ENCODE peak calls at places on chromosomes 3 and 15, in six cellular contexts. J is uterus, S is lower leg skin, L is A549, H is transverse colon, V is body of pancreas. O is an unnamed sample.

GRCh38 chr3:43224405-43225073 is 61.8 kb upstream of the SNRK start:
- DNase-seq in H (no peak), L (no peak), S (no peak), J (no peak), V (no peak), O (no peak)

GRCh38 chr3:143203848-143204247 is 84.3 kb downstream of the CHST2 start:
- DNase-seq in S (no peak), H (no peak), V (no peak), J (no peak), L (no peak), O (no peak)

GRCh38 chr3:90007786-90008499 is 900.5 kb downstream of the EPHA3 start:
- DNase-seq in H (no peak), V (no peak), J (no peak), S (no peak), L (no peak), O (no peak)

GRCh38 chr3:119783883-119784282 is 2.0 kb downstream of the NR1I2 start:
- DNase-seq in L (no peak), V (no peak), H (no peak), J (no peak), S (no peak), O (no peak)

GRCh38 chr3:138862531-138862923 is 27.8 kb upstream of the PIK3CB start:
- DNase-seq in J (no peak), L (peak), V (peak), S (no peak), H (peak), O (no peak)

GRCh38 chr3:96833301-96833700 is 18.9 kb downstream of the EPHA6 start:
- DNase-seq in V (no peak), J (no peak), H (no peak), S (no peak), L (no peak), O (no peak)

GRCh38 chr3:153649286-153649839 is 471.8 kb upstream of the ARHGEF26 start:
- DNase-seq in S (no peak), L (no peak), J (no peak), V (no peak), H (no peak), O (no peak)

GRCh38 chr3:100402150-100402706 is 889 bp downstream of the LNP1 start:
- DNase-seq in J (no peak), H (no peak), L (peak), V (no peak), S (no peak), O (no peak)

GRCh38 chr3:71393093-71393492 is 190.4 kb downstream of the FOXP1 start:
- DNase-seq in S (no peak), L (no peak), J (no peak), V (no peak), H (no peak), O (no peak)

GRCh38 chr3:14775011-14775410 is 43.8 kb upstream of the FGD5 start:
- DNase-seq in J (no peak), H (no peak), L (no peak), V (no peak), S (no peak), O (no peak)

GRCh38 chr3:184757010-184757651 is 45.3 kb upstream of the MAGEF1 start:
- DNase-seq in J (peak), S (peak), L (no peak), H (peak), V (peak), O (no peak)

GRCh38 chr3:16504242-16504641 is 9.3 kb downstream of the RFTN1 start:
- DNase-seq in V (no peak), H (no peak), J (no peak), S (no peak), L (no peak), O (no peak)

GRCh38 chr3:16502347-16502908 is 11.1 kb downstream of the RFTN1 start:
- DNase-seq in L (no peak), V (no peak), H (no peak), J (no peak), S (no peak), O (no peak)

GRCh38 chr3:16500911-16501310 is 12.6 kb downstream of the RFTN1 start:
- DNase-seq in L (no peak), H (no peak), J (no peak), V (no peak), S (no peak), O (no peak)

GRCh38 chr3:16504692-16505091 is 8.8 kb downstream of the RFTN1 start:
- DNase-seq in H (no peak), S (no peak), V (no peak), L (no peak), J (no peak), O (no peak)

DNA sequence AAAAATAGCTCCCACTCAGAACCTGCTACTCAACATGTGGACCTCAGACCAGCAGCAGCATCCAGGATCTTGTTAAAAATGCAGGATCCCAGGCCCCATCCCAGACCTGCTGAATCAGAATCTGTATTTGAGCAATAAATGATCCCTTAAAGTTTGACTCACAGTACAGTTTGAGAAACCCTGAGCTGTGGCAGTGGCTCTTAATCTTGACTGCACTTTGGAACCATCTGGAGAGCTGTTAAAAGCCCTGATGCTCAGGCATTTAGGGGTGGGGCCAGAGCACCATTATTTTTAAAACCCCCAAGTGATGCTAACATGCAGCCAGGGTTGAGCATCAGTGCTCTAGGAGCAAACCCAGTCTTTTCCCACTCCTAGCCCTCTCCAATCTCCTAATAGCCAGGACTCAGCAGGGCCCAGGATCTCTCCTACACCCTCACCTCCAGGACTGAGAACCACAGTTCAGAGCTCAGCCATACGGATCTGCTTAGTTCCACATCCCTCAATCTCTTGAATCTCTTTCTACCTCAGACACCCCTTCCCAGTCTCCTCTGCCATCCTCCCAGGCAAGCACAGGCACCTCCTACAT is 10.2 kb downstream of the RFTN1 start:
- DNase-seq in L (no peak), J (no peak), H (no peak), S (no peak), V (no peak), O (no peak)
- TF ChIP-seq POLR2A in L (no peak), J (no peak), H (no peak), S (no peak), V (no peak), O (no peak)

DNA sequence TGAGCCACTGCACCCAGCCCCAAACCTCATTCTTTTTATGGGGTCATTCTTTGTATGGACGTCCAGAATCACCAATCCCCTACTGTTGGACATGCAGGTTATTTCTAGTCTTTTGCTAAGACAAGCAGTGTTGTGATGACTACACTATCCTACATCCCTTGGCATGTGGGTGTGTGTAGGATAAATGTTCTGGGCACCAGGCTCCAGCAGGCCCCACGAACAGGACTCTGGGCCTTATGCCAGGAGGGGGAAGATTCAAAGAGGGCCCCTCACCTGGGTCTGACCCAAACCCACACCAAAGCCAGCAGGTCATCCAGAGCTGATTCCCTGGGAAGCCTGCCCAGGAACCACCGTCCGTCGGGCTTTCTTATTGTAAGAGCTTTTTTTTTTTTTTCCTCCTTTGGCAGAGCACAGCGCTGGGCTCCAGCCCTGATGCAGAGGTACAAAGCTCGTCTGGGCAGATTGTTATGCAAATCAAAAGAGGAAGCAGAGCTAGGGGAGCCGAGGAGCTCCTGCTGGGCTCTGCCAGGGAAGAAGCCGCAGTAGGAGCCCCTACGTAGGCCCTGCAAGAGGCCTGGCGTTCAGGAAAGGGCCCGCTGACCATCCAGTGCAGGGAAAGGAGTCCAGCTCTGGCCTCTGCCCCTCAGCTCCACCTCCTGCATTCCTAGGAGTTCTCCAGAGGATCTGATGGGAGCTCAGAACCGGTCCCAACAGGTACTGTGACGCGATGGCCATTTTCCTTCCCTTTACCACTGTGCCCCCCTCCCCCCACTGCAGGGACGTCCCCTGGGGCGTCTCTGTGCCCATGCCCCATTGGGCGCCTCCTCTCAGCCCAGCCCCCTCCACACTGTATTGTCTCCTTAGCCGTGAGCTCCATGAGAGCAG is 29.0 kb upstream of the FURIN start:
- DNase-seq in L (no peak), V (peak), H (peak), S (no peak), J (no peak), O (no peak)
- TF ChIP-seq POLR2A in L (no peak), V (no peak), H (peak), S (no peak), J (no peak), O (no peak)

DNA sequence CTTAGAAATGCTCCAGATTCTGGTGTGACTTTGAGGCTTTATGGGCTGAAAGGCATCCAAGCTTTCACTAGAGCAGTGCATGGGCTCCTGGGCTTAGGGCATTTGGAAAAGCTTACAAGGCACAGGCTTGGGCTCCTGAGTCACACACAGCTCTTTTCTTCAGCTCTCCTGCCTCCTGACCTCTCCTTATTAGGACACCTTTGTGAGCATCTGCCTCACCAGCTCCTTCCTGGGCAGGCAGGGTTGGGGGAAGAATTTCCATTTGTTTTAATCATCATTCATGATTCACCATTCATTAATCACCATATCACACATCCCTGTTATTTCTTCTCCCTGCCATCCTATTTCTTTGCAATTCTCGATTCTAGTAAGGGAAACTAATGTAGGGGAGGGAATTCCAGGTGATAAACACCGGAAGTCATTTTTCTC is 22.3 kb downstream of the CDCP1 start:
- DNase-seq in H (no peak), V (no peak), L (peak), S (no peak), J (peak), O (no peak)
- TF ChIP-seq POLR2A in H (no peak), V (no peak), L (no peak), S (no peak), J (no peak), O (no peak)

GRCh38 chr3:77626157-77626556 is 586.3 kb downstream of the ROBO2 start:
- DNase-seq in V (no peak), S (no peak), H (no peak), J (no peak), L (no peak), O (no peak)
- TF ChIP-seq POLR2A in V (no peak), S (no peak), H (no peak), J (no peak), L (no peak), O (no peak)

DNA sequence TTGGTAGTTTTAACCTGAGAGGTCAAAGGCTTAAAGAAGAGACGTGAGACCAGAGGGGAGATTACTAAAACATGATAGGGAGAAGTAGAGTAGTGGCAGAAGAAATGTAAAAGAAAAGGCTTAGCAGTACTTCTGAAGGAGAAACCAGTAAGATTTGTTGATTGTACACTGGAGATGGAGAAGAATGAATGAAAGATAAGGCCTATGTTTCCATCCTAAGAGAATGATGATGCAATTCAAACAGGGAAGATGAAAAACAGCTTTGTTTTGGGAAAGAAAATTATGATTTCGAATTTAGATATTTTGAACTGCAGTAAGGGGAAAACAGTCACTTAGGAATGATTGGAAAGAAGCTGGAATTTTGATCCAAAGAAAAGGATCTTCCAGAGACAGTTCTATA is 97.4 kb upstream of the PLXND1 start:
- DNase-seq in V (no peak), J (no peak), H (no peak), L (no peak), S (no peak), O (no peak)
- TF ChIP-seq POLR2A in V (no peak), J (no peak), H (no peak), L (no peak), S (no peak), O (no peak)

GRCh38 chr15:62141200-62141599 is 23.9 kb downstream of the C2CD4B start:
- DNase-seq in J (no peak), S (no peak), L (no peak), V (no peak), H (no peak), O (no peak)

GRCh38 chr15:62137216-62137884 is 27.7 kb downstream of the C2CD4B start:
- DNase-seq in L (no peak), H (no peak), V (no peak), S (no peak), J (no peak), O (no peak)

GRCh38 chr15:62141643-62142588 is 23.2 kb downstream of the C2CD4B start:
- DNase-seq in L (no peak), H (no peak), J (no peak), V (peak), S (no peak), O (no peak)

GRCh38 chr15:62135532-62136134 is 29.5 kb downstream of the C2CD4B start:
- DNase-seq in J (peak), V (peak), L (peak), H (peak), S (no peak), O (no peak)

GRCh38 chr15:62138124-62138523 is 27.0 kb downstream of the C2CD4B start:
- DNase-seq in L (peak), H (no peak), S (no peak), J (peak), V (no peak), O (no peak)
- TF ChIP-seq POLR2A in L (no peak), H (no peak), S (no peak), J (no peak), V (no peak), O (no peak)

DNA sequence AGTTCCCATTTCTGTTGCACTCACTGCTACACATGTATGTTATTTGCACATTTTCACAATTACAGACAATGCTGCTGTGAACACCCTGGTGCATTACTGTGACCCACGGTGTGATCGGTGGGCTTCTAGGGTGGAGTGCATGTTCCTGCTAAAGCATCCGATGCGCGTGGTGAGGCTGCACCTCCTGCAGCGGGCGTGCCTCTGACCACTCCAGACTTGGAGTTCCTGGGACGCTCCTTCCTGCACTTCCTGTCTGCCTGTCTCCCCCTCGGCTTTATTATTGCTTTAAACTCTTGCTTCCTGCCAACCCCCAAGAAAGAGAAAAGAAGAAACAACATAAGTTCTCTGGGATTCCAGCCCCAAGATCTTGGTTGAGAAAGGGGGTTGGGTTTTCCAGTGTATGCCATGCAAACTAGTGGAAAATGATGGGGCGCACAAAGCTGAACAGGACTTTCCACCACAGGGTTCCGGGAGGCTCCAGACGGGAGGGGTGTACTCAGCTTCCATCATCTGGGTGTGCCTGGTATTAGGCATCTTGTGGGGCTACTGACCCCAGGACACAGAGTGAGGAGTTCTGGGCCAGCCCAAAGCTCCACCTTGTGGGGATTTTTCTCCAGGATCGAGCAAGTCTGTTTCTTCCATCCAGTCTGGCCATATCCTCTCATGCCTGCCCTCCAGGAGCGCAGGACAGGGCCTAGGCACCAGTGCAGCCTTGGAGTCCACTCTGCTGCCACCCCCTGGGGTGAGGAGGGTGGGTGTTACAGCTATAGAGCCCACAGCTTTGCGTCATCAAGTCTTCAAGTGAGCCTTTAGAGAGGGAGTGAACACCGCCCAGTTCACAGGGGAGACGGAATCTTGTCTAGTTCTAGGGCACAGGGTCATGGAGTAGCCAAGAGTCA is 11.2 kb downstream of the RPL32 start:
- DNase-seq in V (no peak), L (peak), J (no peak), S (no peak), H (no peak), O (no peak)
- TF ChIP-seq POLR2A in V (no peak), L (no peak), J (no peak), S (no peak), H (no peak), O (no peak)

DNA sequence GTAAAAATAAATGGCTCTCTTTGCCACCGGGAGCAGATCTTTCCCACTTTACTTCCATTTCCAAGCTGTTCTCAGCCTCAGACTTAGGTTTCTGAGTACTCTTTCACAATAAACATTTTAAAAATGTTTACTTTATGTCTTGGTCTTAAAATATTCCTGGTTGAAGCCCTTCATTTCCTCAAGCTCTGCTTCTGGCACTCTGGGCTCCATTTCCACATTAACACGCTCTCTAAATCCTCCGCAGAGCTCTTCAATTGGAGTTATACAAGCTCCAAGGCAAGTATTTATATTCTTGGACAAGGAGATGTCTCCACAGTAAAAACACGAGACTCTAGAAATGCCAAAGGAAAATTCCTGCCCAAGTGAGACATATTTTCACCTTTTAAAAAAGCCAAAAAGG is 169.3 kb downstream of the GREM1 start:
- DNase-seq in V (no peak), H (no peak), L (no peak), S (no peak), J (no peak), O (no peak)
- TF ChIP-seq POLR2A in V (no peak), H (no peak), L (no peak), S (no peak), J (no peak), O (no peak)

O was measured in esophagus squamous epithelium.